ENCODE peak calls at places on chromosomes 5 and 9, in ten cellular contexts. Z, I, W, D, R, X, F, Q, E and P are unnamed samples.
A peak's percentile ranks its signal among the peaks of the same experiment; 100 is the strongest.

GRCh38 chr5:142720561-142721275 is 34.8 kb upstream of the FGF1 start:
- DNase-seq in Z (peak; percentile 58), I (no peak), W (no peak), D (peak; percentile 59), R (no peak), X (peak; percentile 77), F (no peak), Q (peak; percentile 45), E (no peak), P (no peak)

GRCh38 chr9:18333157-18333556 is 140.8 kb upstream of the ADAMTSL1 start:
- DNase-seq in Z (no peak), I (no peak), W (no peak), D (no peak), R (no peak), X (no peak), F (no peak), Q (no peak), E (no peak), P (no peak)

GRCh38 chr5:41815663-41816062 is 54.6 kb downstream of the OXCT1 start:
- DNase-seq in Z (no peak), I (no peak), W (no peak), D (no peak), R (no peak), X (no peak), F (no peak), Q (no peak), E (no peak), P (no peak)

GRCh38 chr9:136009516-136009915 is 48.3 kb upstream of the UBAC1 start:
- DNase-seq in Z (no peak), I (no peak), W (no peak), D (no peak), R (no peak), X (no peak), F (no peak), Q (no peak), E (peak; percentile 54), P (no peak)

GRCh38 chr5:35803221-35803651 is 53.5 kb upstream of the IL7R start:
- DNase-seq in Z (no peak), I (no peak), W (no peak), D (no peak), R (no peak), X (no peak), F (peak; percentile 21), Q (no peak), E (no peak), P (no peak)

GRCh38 chr9:110775724-110776123 is 107.1 kb downstream of the MUSK start:
- DNase-seq in Z (no peak), I (no peak), W (no peak), D (no peak), R (no peak), X (no peak), F (no peak), Q (no peak), E (no peak), P (no peak)

GRCh38 chr5:142491260-142491659 is 166.4 kb upstream of the SPRY4 start:
- DNase-seq in Z (no peak), I (no peak), W (no peak), D (no peak), R (no peak), X (no peak), F (no peak), Q (no peak), E (no peak), P (no peak)

GRCh38 chr5:2995035-2995434 is 243.6 kb upstream of the IRX2 start:
- DNase-seq in Z (no peak), I (no peak), W (no peak), D (no peak), R (no peak), X (no peak), F (no peak), Q (no peak), E (no peak), P (no peak)

GRCh38 chr9:93131599-93132286 is 2.3 kb downstream of the NINJ1 start:
- DNase-seq in Z (peak; percentile 7), I (no peak), W (no peak), D (no peak), R (no peak), X (no peak), F (no peak), Q (no peak), E (no peak), P (no peak)

GRCh38 chr5:21774281-21774680 is 1078.9 kb downstream of the CDH12 start:
- DNase-seq in Z (no peak), I (no peak), W (no peak), D (no peak), R (no peak), X (no peak), F (no peak), Q (no peak), E (no peak), P (no peak)

GRCh38 chr5:21776466-21776865 is 1076.7 kb downstream of the CDH12 start:
- DNase-seq in Z (no peak), I (no peak), W (no peak), D (no peak), R (no peak), X (no peak), F (no peak), Q (no peak), E (no peak), P (no peak)

GRCh38 chr5:21773456-21773855 is 1079.7 kb downstream of the CDH12 start:
- DNase-seq in Z (no peak), I (no peak), W (no peak), D (no peak), R (no peak), X (no peak), F (no peak), Q (no peak), E (no peak), P (no peak)

GRCh38 chr5:21774791-21775190 is 1078.4 kb downstream of the CDH12 start:
- DNase-seq in Z (no peak), I (no peak), W (no peak), D (peak; percentile 11), R (no peak), X (no peak), F (no peak), Q (no peak), E (no peak), P (no peak)
- TF ChIP-seq EP300 in Z (no peak), I (no peak), W (no peak), D (no peak), R (no peak), X (no peak), F (no peak), Q (no peak), E (no peak), P (no peak)

GRCh38 chr9:88852794-88853193 is 138.5 kb upstream of the S1PR3 start:
- DNase-seq in Z (no peak), I (no peak), W (no peak), D (peak; percentile 82), R (peak; percentile 39), X (no peak), F (no peak), Q (no peak), E (no peak), P (peak; percentile 7)
- TF ChIP-seq EP300 in Z (no peak), I (no peak), W (no peak), D (no peak), R (no peak), X (no peak), F (no peak), Q (no peak), E (no peak), P (no peak)

GRCh38 chr9:82333671-82334070 is 345.1 kb downstream of the SPATA31D1 start:
- DNase-seq in Z (no peak), I (no peak), W (no peak), D (no peak), R (no peak), X (no peak), F (no peak), Q (no peak), E (no peak), P (no peak)

GRCh38 chr9:82332018-82332773 is 343.6 kb downstream of the SPATA31D1 start:
- DNase-seq in Z (no peak), I (no peak), W (no peak), D (peak; percentile 68), R (no peak), X (no peak), F (no peak), Q (no peak), E (no peak), P (no peak)

GRCh38 chr9:82332774-82333152 is 344.2 kb downstream of the SPATA31D1 start:
- DNase-seq in Z (no peak), I (no peak), W (no peak), D (peak; percentile 21), R (no peak), X (no peak), F (no peak), Q (no peak), E (no peak), P (no peak)

GRCh38 chr9:82334286-82334685 is 345.7 kb downstream of the SPATA31D1 start:
- DNase-seq in Z (no peak), I (no peak), W (no peak), D (no peak), R (no peak), X (no peak), F (no peak), Q (no peak), E (no peak), P (no peak)

DNA sequence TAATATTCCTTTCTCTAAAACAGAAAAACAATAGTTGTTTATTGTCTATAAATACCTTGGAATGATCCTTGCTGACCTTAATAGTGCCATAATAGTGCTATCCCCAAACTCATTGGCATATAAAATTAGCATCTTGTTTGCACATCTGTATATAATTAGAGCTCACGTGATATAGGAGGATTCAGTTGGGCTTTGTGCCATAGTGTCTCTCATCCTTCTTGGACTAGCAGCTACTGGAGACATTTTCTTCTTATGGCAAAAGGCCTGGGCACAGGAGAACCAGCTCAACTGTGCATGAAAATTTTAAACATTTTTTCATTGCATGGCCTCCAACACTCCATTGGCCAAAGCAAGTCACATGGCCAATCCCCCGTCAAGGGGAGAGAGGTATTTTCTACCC is 342.5 kb downstream of the SPATA31D1 start:
- DNase-seq in Z (no peak), I (no peak), W (no peak), D (no peak), R (no peak), X (no peak), F (no peak), Q (no peak), E (no peak), P (no peak)
- TF ChIP-seq EP300 in Z (no peak), I (no peak), W (no peak), D (no peak), R (no peak), X (no peak), F (no peak), Q (no peak), E (no peak), P (no peak)

DNA sequence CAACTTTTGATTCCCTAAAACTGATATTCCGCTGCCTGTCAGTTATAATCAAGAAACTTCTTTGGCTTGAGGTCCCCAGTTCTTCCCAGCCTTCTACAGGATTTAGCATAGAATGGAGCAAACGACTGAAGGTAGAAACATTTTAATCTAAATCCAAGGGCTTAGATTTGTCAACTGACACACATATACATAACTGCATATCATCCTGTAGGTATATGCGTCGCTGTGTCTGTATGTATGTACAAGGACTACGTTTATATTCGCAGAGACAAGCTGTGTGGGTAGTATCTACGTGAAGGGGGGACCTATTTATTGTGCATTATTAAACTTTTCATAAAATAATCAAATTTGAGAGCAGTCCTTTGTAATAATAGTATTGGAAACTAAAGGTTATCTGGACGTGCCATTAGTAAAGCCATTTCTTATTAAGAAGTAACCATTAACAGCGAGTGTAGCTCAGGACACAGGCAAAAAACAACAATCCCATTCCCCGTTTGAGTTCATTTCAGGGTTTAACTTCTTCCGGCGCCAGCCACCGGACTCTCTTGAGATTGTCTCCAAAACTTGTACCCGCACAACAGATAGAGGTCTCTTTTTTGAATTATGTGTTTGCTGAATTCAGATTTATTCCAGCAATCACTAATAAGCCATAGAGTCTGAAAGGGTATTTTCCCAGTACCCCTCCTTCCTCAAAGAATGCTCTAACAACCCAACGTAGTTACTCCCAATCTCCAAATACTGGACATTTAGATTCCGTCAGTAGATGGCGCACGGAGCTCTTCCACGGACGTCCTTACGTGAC is 2.1 kb upstream of the MLLT3 start:
- DNase-seq in Z (peak; percentile 65), I (peak; percentile 80), W (no peak), D (peak; percentile 84), R (peak; percentile 71), X (peak; percentile 63), F (peak; percentile 46), Q (peak; percentile 64), E (no peak), P (no peak)
- TF ChIP-seq EP300 in Z (no peak), I (no peak), W (no peak), D (no peak), R (no peak), X (no peak), F (no peak), Q (no peak), E (no peak), P (no peak)